ENCODE peak calls at places on chromosomes 11 and 22, in seven cellular contexts. W is HT-29, U is AG20443, X is psoas muscle, Y is breast epithelium, V is COLO829, S is nucleus accumbens. M is an unnamed sample.

GRCh38 chr11:44446341-44446712 is 119.1 kb upstream of the CD82 start:
- DNase-seq in X (no peak), W (no peak), S (no peak), Y (no peak), V (no peak), U (no peak), M (no peak)

GRCh38 chr11:3011891-3012885 is 20.1 kb upstream of the NAP1L4 start:
- DNase-seq in V (no peak), W (no peak), Y (no peak), S (no peak), X (no peak), U (no peak), M (no peak)

GRCh38 chr11:68659158-68659921 is 25.0 kb upstream of the GAL start:
- DNase-seq in X (peak), Y (peak), U (peak), W (no peak), V (peak), S (no peak), M (peak)

GRCh38 chr22:23424031-23424430 is 156.1 kb downstream of the IGLL1 start:
- DNase-seq in W (no peak), Y (no peak), U (no peak), S (no peak), V (no peak), X (no peak), M (no peak)

GRCh38 chr11:68380786-68381622 is 68.6 kb downstream of the LRP5 start:
- DNase-seq in S (no peak), Y (no peak), U (peak), X (peak), V (no peak), W (peak), M (no peak)

GRCh38 chr11:1220941-1221721 is 1.7 kb upstream of the MUC5B start:
- DNase-seq in V (no peak), W (no peak), X (peak), U (no peak), Y (no peak), S (no peak), M (no peak)

GRCh38 chr11:130522284-130522961 is 74.0 kb downstream of the ADAMTS15 start:
- DNase-seq in V (peak), U (peak), W (peak), S (no peak), Y (no peak), X (peak), M (no peak)

GRCh38 chr11:64263947-64264317 is 12.6 kb downstream of the PLCB3 start:
- DNase-seq in U (no peak), S (no peak), W (no peak), V (no peak), X (no peak), Y (no peak), M (no peak)

GRCh38 chr11:20031155-20032001 is 128.9 kb downstream of the DBX1 start:
- DNase-seq in V (no peak), Y (no peak), W (peak), X (no peak), U (peak), S (no peak), M (no peak)

GRCh38 chr22:34004058-34004457 is 83.8 kb upstream of the LARGE1 start:
- DNase-seq in Y (no peak), U (no peak), V (no peak), X (no peak), W (no peak), S (no peak), M (no peak)

GRCh38 chr11:131717616-131718015 is 347.2 kb downstream of the NTM start:
- DNase-seq in S (no peak), U (no peak), V (no peak), Y (no peak), W (no peak), X (no peak), M (no peak)

GRCh38 chr11:19604679-19605375 is 107.8 kb upstream of the NAV2 start:
- DNase-seq in Y (no peak), W (no peak), X (no peak), S (no peak), V (no peak), U (no peak), M (no peak)